ENCODE peak calls at places on chromosomes 11 and 22, in six cellular contexts. V is BE2C, N is NCI-H1092 treated with DMSO at 0.1 percent for 48 hours, W is T-helper 1 cell, Y is GM23248, M is amniotic stem cell. Z is an unnamed sample.

GRCh38 chr11:129323896-129324522 is 51.6 kb upstream of the BARX2 start:
- DNase-seq in M (no peak), W (no peak), V (no peak), Y (peak; percentile 61), N (peak; percentile 59), Z (peak; percentile 64)

GRCh38 chr11:116540019-116540418 is 232.8 kb downstream of the BUD13 start:
- DNase-seq in M (no peak), V (no peak), Y (no peak), N (no peak), W (no peak), Z (no peak)

GRCh38 chr11:130945945-130946344 is 29.7 kb upstream of the SNX19 start:
- DNase-seq in N (no peak), M (peak; percentile 44), Y (peak; percentile 95), W (no peak), V (no peak), Z (no peak)

GRCh38 chr11:33658195-33658900 is 42.3 kb downstream of the C11orf91 start:
- DNase-seq in V (no peak), N (no peak), M (no peak), Y (no peak), W (no peak), Z (no peak)

GRCh38 chr22:44437493-44438015 is 60.5 kb downstream of the RTL6 start:
- DNase-seq in Y (peak; percentile 77), W (no peak), N (no peak), V (no peak), M (no peak), Z (no peak)

GRCh38 chr11:74018331-74019005 is 9.6 kb upstream of the UCP3 start:
- DNase-seq in M (no peak), W (no peak), N (no peak), Y (peak; percentile 91), V (no peak), Z (no peak)

GRCh38 chr11:69644071-69644961 is 3.4 kb downstream of the CCND1 start:
- DNase-seq in N (peak; percentile 45), Y (peak; percentile 93), V (peak; percentile 85), M (peak; percentile 66), W (no peak), Z (no peak)

GRCh38 chr11:44446341-44446712 is 119.1 kb upstream of the CD82 start:
- DNase-seq in W (no peak), N (no peak), Y (peak; percentile 19), V (no peak), M (no peak), Z (no peak)

GRCh38 chr11:62707277-62707771 is at the start of the genes BSCL2 and GNG3:
- DNase-seq in Y (no peak), V (peak; percentile 88), W (no peak), N (no peak), M (no peak), Z (peak; percentile 99)

GRCh38 chr11:10793470-10794255 is 15.1 kb downstream of the EIF4G2 start:
- DNase-seq in M (no peak), W (no peak), Y (no peak), V (no peak), N (no peak), Z (no peak)

GRCh38 chr22:45090364-45090960 is 73.3 kb upstream of the NUP50 start:
- DNase-seq in W (no peak), M (no peak), N (no peak), V (no peak), Y (no peak), Z (no peak)

GRCh38 chr11:72808415-72808814 is 5.8 kb upstream of the ATG16L2 start:
- DNase-seq in V (no peak), M (no peak), N (no peak), W (no peak), Y (peak; percentile 24), Z (no peak)

GRCh38 chr22:39244496-39245129 is at the start of gene PDGFB:
- DNase-seq in V (no peak), W (no peak), N (no peak), Y (peak; percentile 35), M (no peak), Z (no peak)

GRCh38 chr11:67662142-67662805 is 11.7 kb upstream of the ACY3 start:
- DNase-seq in Y (no peak), W (no peak), N (no peak), V (no peak), M (no peak), Z (no peak)

GRCh38 chr11:2838676-2839075 is 46.9 kb downstream of the CDKN1C start:
- DNase-seq in M (no peak), N (no peak), V (no peak), Y (no peak), W (no peak), Z (no peak)

GRCh38 chr22:31193092-31193491 is 19.0 kb upstream of the LIMK2 start:
- DNase-seq in M (no peak), Y (peak; percentile 38), W (no peak), V (no peak), N (no peak), Z (no peak)

GRCh38 chr11:132078230-132078629 is 707.8 kb downstream of the NTM start:
- DNase-seq in N (no peak), V (no peak), M (no peak), W (no peak), Y (no peak), Z (no peak)

GRCh38 chr11:121494355-121495099 is 41.8 kb upstream of the SORL1-AS1 start:
- DNase-seq in W (no peak), Y (no peak), V (no peak), M (no peak), N (no peak), Z (no peak)

Z was measured in glutamatergic neuron.